ENCODE peak calls at places on chromosomes 11 and 22, in nine cellular contexts. M, O, V, W, H, B, R, T and J are unnamed samples.

GRCh38 chr11:112465433-112466024 is 204.9 kb upstream of the PLET1 start:
- DNase-seq in R (no peak), B (no peak), V (no peak), H (peak), W (no peak), T (no peak), M (no peak), O (no peak), J (no peak)

GRCh38 chr22:32333141-32333768 is 24.4 kb upstream of the RFPL3 start:
- DNase-seq in H (no peak), O (no peak), M (no peak), W (no peak), T (no peak), B (no peak), V (no peak), R (no peak), J (no peak)

GRCh38 chr11:65089621-65090020 is 5.6 kb downstream of the ZFPL1 start:
- DNase-seq in V (no peak), T (no peak), H (no peak), O (no peak), R (no peak), B (no peak), M (no peak), W (no peak), J (no peak)

GRCh38 chr11:12418019-12418611 is 40.7 kb downstream of the PARVA start:
- DNase-seq in O (no peak), W (no peak), M (no peak), B (peak), V (peak), H (no peak), T (no peak), R (peak), J (no peak)

GRCh38 chr11:22713336-22713735 is 46.9 kb downstream of the GAS2 start:
- DNase-seq in B (no peak), V (no peak), H (no peak), M (no peak), T (no peak), R (no peak), O (no peak), W (no peak), J (no peak)

GRCh38 chr22:35491908-35492380 is 48.7 kb upstream of the RASD2 start:
- DNase-seq in O (no peak), T (no peak), V (no peak), W (no peak), H (no peak), B (no peak), M (no peak), R (no peak), J (no peak)

GRCh38 chr11:79139900-79140299 is 300.9 kb downstream of the TENM4 start:
- DNase-seq in V (no peak), H (no peak), W (no peak), M (no peak), B (no peak), O (no peak), T (no peak), R (no peak), J (no peak)

GRCh38 chr11:279966-280761 is 2.0 kb downstream of the NLRP6 start:
- DNase-seq in R (no peak), V (peak), M (peak), W (no peak), H (no peak), O (peak), B (peak), T (no peak), J (no peak)

GRCh38 chr11:78361228-78361627 is 56.4 kb downstream of the GAB2 start:
- DNase-seq in B (no peak), M (no peak), R (no peak), H (no peak), V (no peak), W (no peak), O (no peak), T (no peak), J (no peak)

GRCh38 chr22:32378703-32379272 is 21.1 kb downstream of the RFPL3 start:
- DNase-seq in W (no peak), O (peak), B (no peak), T (no peak), M (no peak), H (peak), V (peak), R (no peak), J (no peak)

GRCh38 chr11:12598330-12599256 is 75.6 kb upstream of the TEAD1 start:
- DNase-seq in B (no peak), H (no peak), M (no peak), O (no peak), T (no peak), W (peak), V (peak), R (no peak), J (no peak)

GRCh38 chr11:85844439-85845051 is 10.6 kb upstream of the CCDC83 start:
- DNase-seq in V (no peak), H (peak), M (peak), W (no peak), R (no peak), O (no peak), B (no peak), T (no peak), J (peak)

GRCh38 chr11:43359432-43359818 is 705 bp downstream of the TTC17 start:
- DNase-seq in T (no peak), H (peak), B (no peak), W (no peak), O (peak), R (no peak), V (peak), M (no peak), J (no peak)

GRCh38 chr22:23055448-23056179 is 14.7 kb upstream of the GNAZ start:
- DNase-seq in O (no peak), B (no peak), M (no peak), T (no peak), R (no peak), V (no peak), W (no peak), H (no peak), J (no peak)

GRCh38 chr22:29457730-29458129 is 19.3 kb downstream of the RFPL1 start:
- DNase-seq in H (no peak), M (peak), W (no peak), O (peak), R (no peak), V (peak), B (no peak), T (peak), J (no peak)

GRCh38 chr11:44793350-44794090 is 66.8 kb downstream of the TSPAN18 start:
- DNase-seq in R (no peak), V (peak), M (no peak), T (no peak), B (no peak), W (no peak), H (no peak), O (no peak), J (no peak)

GRCh38 chr11:10660323-10660722 is 33.2 kb downstream of the IRAG1 start:
- DNase-seq in R (no peak), T (no peak), W (no peak), B (no peak), V (no peak), H (no peak), O (no peak), M (no peak), J (no peak)

GRCh38 chr11:17658211-17658610 is 61.2 kb upstream of the MYOD1 start:
- DNase-seq in V (no peak), O (no peak), M (no peak), B (no peak), H (no peak), W (no peak), R (no peak), T (no peak), J (no peak)

GRCh38 chr22:49084203-49084602 is 743.5 kb downstream of the BRD1 start:
- DNase-seq in R (no peak), V (no peak), W (no peak), T (no peak), B (no peak), O (no peak), H (no peak), M (no peak), J (no peak)

GRCh38 chr11:102279641-102280170 is 37.6 kb upstream of the BIRC3 start:
- DNase-seq in R (peak), M (peak), T (no peak), V (peak), B (no peak), W (peak), O (peak), H (no peak), J (no peak)

GRCh38 chr11:73752903-73753302 is 8.0 kb downstream of the RAB6A start:
- DNase-seq in M (peak), O (no peak), B (no peak), R (no peak), W (no peak), H (no peak), V (no peak), T (peak), J (no peak)

GRCh38 chr11:65279713-65280459 is 18.1 kb downstream of the POLA2 start:
- DNase-seq in T (no peak), O (no peak), M (peak), H (peak), W (no peak), R (peak), B (no peak), V (peak), J (peak)

GRCh38 chr11:69006816-69007215 is 6.2 kb downstream of the MRGPRF start:
- DNase-seq in W (no peak), T (no peak), B (no peak), O (no peak), H (no peak), R (no peak), V (no peak), M (no peak), J (no peak)

GRCh38 chr22:39713799-39714290 is 143.3 kb downstream of the CACNA1I start:
- DNase-seq in V (no peak), H (no peak), M (no peak), W (no peak), O (no peak), B (no peak), R (no peak), T (no peak), J (no peak)

GRCh38 chr11:74069146-74070046 is 60.5 kb upstream of the UCP3 start:
- DNase-seq in V (no peak), M (peak), W (no peak), H (peak), T (peak), R (no peak), O (no peak), B (no peak), J (no peak)

GRCh38 chr22:28910575-28911278 is 27.4 kb downstream of the ZNRF3 start:
- DNase-seq in O (no peak), V (no peak), T (no peak), B (no peak), M (no peak), H (no peak), R (no peak), W (no peak), J (no peak)

GRCh38 chr22:35443790-35444684 is 44.1 kb downstream of the MCM5 start:
- DNase-seq in O (no peak), R (no peak), T (no peak), B (no peak), M (no peak), V (no peak), H (no peak), W (no peak), J (no peak)

GRCh38 chr22:32721328-32722180 is 80.0 kb upstream of the TIMP3 start:
- DNase-seq in T (no peak), R (no peak), V (no peak), H (no peak), M (no peak), B (no peak), W (no peak), O (no peak), J (no peak)

GRCh38 chr11:14118047-14118446 is 155.5 kb downstream of the SPON1 start:
- DNase-seq in R (no peak), W (no peak), H (no peak), O (no peak), M (no peak), V (no peak), B (no peak), T (no peak), J (no peak)

GRCh38 chr22:23908561-23909205 is 14.5 kb downstream of the MIF start:
- DNase-seq in M (no peak), W (no peak), O (no peak), R (no peak), B (no peak), V (no peak), T (no peak), H (no peak), J (no peak)

GRCh38 chr11:47864910-47865309 is 16.8 kb upstream of the NUP160 start:
- DNase-seq in V (no peak), M (no peak), O (no peak), R (no peak), H (no peak), T (no peak), W (no peak), B (no peak), J (no peak)
- H3K4me3 ChIP-seq in V (no peak), M (no peak), O (no peak), R (no peak), H (no peak), T (no peak), W (peak), B (peak), J (no peak)

GRCh38 chr22:17541476-17541875 is 21.8 kb upstream of the SLC25A18 start:
- DNase-seq in H (no peak), V (no peak), R (no peak), B (no peak), T (no peak), M (no peak), O (no peak), W (no peak), J (no peak)

GRCh38 chr22:17536269-17536668 is 27.0 kb upstream of the SLC25A18 start:
- DNase-seq in T (peak), O (no peak), B (no peak), W (no peak), H (no peak), M (no peak), V (peak), R (no peak), J (no peak)

GRCh38 chr22:17542452-17542851 is 20.8 kb upstream of the SLC25A18 start:
- DNase-seq in B (no peak), M (no peak), R (no peak), T (no peak), W (no peak), O (no peak), V (no peak), H (no peak), J (no peak)

GRCh38 chr22:17537155-17537554 is 26.1 kb upstream of the SLC25A18 start:
- DNase-seq in T (no peak), R (no peak), O (no peak), B (no peak), H (no peak), W (no peak), M (no peak), V (no peak), J (no peak)

DNA sequence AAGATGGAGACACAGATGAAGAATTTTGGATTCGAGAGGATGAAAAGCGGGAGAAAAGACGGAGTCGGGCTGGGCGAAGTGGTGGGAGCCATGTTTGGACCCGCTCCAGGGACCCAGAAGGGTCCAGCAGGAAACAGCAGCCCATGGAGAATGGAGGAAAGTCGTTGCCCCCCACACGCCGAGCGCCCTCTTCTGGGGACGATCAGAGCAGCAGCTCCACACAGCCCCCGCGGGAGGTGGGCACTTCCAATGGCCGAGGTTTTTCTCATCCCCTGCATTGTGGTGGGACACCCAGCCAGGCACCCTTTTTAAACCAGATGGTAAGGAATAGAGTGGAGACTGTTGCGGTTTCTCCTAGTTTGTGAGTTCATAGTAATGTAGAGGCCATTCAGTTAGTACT is 22.8 kb upstream of the SLC25A18 start:
- DNase-seq in V (no peak), H (no peak), B (no peak), O (no peak), M (no peak), T (no peak), W (no peak), R (no peak), J (no peak)
- TF ChIP-seq CTCF in V (no peak), H (no peak), B (no peak), O (no peak), M (no peak), T (no peak), W (no peak), R (no peak), J (no peak)

GRCh38 chr11:67564230-67564629 is 19.4 kb upstream of the GSTP1 start:
- DNase-seq in T (no peak), H (peak), B (no peak), O (no peak), V (no peak), R (no peak), M (no peak), W (no peak), J (no peak)
- H3K4me3 ChIP-seq in T (no peak), H (peak), B (no peak), O (no peak), V (no peak), R (no peak), M (no peak), W (no peak), J (no peak)

GRCh38 chr22:19360862-19361261 is 69.3 kb upstream of the CLTCL1 start:
- DNase-seq in R (no peak), T (no peak), M (no peak), V (no peak), O (no peak), W (no peak), H (no peak), B (no peak), J (no peak)

GRCh38 chr22:19361501-19362103 is 69.9 kb downstream of the HIRA start:
- DNase-seq in V (no peak), W (no peak), M (no peak), B (no peak), R (no peak), T (no peak), O (no peak), H (no peak), J (peak)

GRCh38 chr22:19358703-19359553 is 67.4 kb upstream of the CLTCL1 start:
- DNase-seq in O (no peak), M (no peak), V (no peak), T (no peak), R (no peak), W (no peak), H (no peak), B (no peak), J (no peak)

GRCh38 chr22:19359554-19360299 is 68.2 kb upstream of the CLTCL1 start:
- DNase-seq in W (no peak), O (no peak), M (no peak), V (no peak), R (no peak), H (no peak), T (no peak), B (no peak), J (no peak)

GRCh38 chr22:19360300-19360792 is 68.8 kb upstream of the CLTCL1 start:
- DNase-seq in B (no peak), M (no peak), O (no peak), H (no peak), R (no peak), W (no peak), T (no peak), V (no peak), J (no peak)
- TF ChIP-seq CTCF in B (no peak), M (no peak), O (no peak), H (no peak), R (no peak), W (no peak), T (no peak), V (no peak), J (no peak)

DNA sequence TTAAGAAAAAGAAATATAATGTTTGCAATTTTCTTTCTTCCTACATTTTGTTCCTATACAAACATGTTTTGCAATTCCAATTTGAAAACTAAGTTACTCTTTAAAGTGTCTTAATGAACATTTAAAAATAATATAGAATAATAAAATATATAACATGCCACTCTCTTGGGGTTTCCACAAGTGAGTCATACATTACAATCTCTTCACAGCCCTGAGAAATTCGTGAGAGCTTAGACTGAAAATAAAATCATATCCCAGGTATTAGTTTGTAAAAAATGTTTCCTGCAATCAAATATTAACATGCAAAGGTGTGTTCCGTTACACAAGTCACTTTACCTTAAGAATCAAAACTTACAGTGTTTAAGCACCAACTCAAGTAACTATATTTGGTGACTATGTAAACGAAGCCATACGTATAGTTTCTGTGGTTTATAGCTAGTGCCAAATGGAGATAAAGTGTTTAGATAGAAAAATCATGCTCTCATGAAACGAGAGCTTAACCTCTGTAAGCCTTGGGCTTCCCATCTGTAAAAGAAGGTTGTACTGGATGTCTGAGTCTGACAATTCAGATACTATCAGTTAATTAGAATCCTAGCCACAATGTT is 253.6 kb upstream of the ANO3 start:
- DNase-seq in B (no peak), O (no peak), H (no peak), M (no peak), R (no peak), V (no peak), T (no peak), W (no peak), J (no peak)
- H3K4me3 ChIP-seq in B (no peak), O (no peak), H (no peak), M (no peak), R (no peak), V (no peak), T (no peak), W (no peak), J (no peak)

DNA sequence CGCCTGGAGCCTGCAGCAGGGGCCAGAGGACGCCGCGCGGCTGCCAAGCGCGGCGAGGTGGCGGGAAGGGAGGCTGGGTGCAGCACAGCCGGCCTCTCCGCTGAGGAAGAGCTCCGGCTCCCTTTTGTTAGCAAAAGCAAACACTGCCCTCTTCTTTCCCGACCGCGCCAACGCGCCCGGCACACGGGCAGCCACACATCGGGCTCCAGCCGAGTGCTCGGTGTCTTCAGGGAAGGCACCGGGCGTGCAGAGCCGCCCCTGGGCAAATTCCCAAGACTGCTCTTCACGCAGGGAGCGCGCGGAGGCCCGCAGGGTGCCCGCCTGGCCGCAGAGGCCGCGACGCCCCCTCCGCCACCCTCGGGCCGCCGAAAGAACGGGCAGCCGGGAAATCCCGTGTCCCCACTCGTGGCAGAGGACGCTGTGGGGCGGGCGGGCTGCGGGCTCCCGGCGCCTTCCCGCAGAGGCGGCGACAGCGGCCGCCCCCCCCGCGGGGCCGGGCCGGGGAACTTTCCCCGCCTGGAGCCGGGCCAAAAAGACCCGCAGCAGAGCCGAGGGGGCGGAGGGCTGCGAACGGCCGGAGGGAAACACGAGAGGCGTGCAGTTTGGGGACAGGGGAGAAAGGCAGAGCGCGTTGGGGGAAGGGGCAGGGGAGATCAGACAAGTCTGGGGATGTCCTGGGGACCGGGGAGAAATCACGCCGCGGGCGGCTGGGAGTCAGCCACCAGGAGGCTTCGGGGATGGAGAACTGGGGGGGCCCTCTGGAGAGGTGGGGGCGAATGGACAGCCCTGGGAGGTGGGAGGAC is 931 bp downstream of the CADM1 start:
- DNase-seq in M (peak), H (no peak), R (no peak), T (peak), O (peak), V (peak), W (peak), B (peak), J (no peak)
- TF ChIP-seq CTCF in M (peak), H (no peak), R (peak), T (peak), O (no peak), V (peak), W (no peak), B (peak), J (peak)

DNA sequence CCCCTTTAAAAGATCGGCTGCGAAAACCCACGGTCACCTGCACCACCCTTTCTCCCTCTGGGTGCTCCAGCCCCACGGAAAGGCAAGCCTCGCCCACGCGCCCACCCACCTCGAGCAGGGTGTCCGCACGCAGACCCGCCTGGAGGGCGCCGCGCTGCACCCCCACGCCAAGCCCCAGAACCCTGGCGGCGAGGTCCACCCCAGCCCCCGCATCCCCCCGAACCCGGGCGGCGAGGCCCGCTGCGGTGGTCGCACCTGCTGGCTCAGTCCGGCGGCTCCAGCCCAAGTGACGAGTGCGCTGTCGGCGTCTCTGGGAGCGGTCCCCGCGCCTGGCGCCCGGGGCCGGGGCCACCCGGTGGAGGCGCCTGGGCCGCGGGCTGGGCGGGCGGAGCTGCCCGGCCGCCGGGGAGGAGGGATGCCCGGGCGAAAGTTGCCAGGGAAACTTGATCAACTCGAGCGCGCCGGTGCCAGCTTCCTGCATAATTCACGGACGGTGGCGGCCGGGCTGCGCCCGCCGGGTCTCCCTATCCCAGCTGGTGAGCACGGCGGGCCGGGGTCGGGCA is 1.1 kb downstream of the SHANK2 start:
- DNase-seq in R (no peak), O (peak), T (no peak), W (no peak), V (peak), H (no peak), B (no peak), M (peak), J (no peak)
- H3K4me3 ChIP-seq in R (no peak), O (no peak), T (peak), W (peak), V (peak), H (peak), B (peak), M (peak), J (peak)